ENCODE peak calls at places on chromosomes 2 and 18, in four cellular contexts. One of them, this sample, is unnamed.

GRCh38 chr2:219664958-219665357 is 37.5 kb downstream of the SLC4A3 start:
- DNase-seq in stimulated activated CD8-positive, alpha-beta memory T cell treated with anti-CD3 and anti-CD28 coated beads, Interleukin-7, amount 100 ng/mL, for 1 hour: no peak
- DNase-seq in activated CD4-positive, alpha-beta T cell treated with anti-CD3 and anti-CD28 coated beads, Interleukin-2, amount 50 U/mL, for 1 hour: no peak
- DNase-seq in HT-29: no peak
- DNase-seq in this sample: no peak

GRCh38 chr18:77131100-77131651 is 1.4 kb downstream of the MBP start:
- DNase-seq in stimulated activated CD8-positive, alpha-beta memory T cell treated with anti-CD3 and anti-CD28 coated beads, Interleukin-7, amount 100 ng/mL, for 1 hour: no peak
- DNase-seq in activated CD4-positive, alpha-beta T cell treated with anti-CD3 and anti-CD28 coated beads, Interleukin-2, amount 50 U/mL, for 1 hour: peak; percentile 43
- DNase-seq in HT-29: peak; percentile 17
- DNase-seq in this sample: peak; percentile 63

GRCh38 chr2:168731550-168732128 is 70.8 kb upstream of the NOSTRIN start:
- DNase-seq in stimulated activated CD8-positive, alpha-beta memory T cell treated with anti-CD3 and anti-CD28 coated beads, Interleukin-7, amount 100 ng/mL, for 1 hour: no peak
- DNase-seq in activated CD4-positive, alpha-beta T cell treated with anti-CD3 and anti-CD28 coated beads, Interleukin-2, amount 50 U/mL, for 1 hour: no peak
- DNase-seq in HT-29: no peak
- DNase-seq in this sample: no peak

GRCh38 chr2:96977631-96978195 is 8.7 kb downstream of the FAM178B start:
- DNase-seq in stimulated activated CD8-positive, alpha-beta memory T cell treated with anti-CD3 and anti-CD28 coated beads, Interleukin-7, amount 100 ng/mL, for 1 hour: no peak
- DNase-seq in activated CD4-positive, alpha-beta T cell treated with anti-CD3 and anti-CD28 coated beads, Interleukin-2, amount 50 U/mL, for 1 hour: no peak
- DNase-seq in HT-29: no peak
- DNase-seq in this sample: no peak

GRCh38 chr2:99863236-99863913 is 279.0 kb downstream of the AFF3 start:
- DNase-seq in stimulated activated CD8-positive, alpha-beta memory T cell treated with anti-CD3 and anti-CD28 coated beads, Interleukin-7, amount 100 ng/mL, for 1 hour: no peak
- DNase-seq in activated CD4-positive, alpha-beta T cell treated with anti-CD3 and anti-CD28 coated beads, Interleukin-2, amount 50 U/mL, for 1 hour: no peak
- DNase-seq in HT-29: no peak
- DNase-seq in this sample: no peak

GRCh38 chr2:29196792-29197788 is 81.9 kb downstream of the CLIP4 start:
- DNase-seq in stimulated activated CD8-positive, alpha-beta memory T cell treated with anti-CD3 and anti-CD28 coated beads, Interleukin-7, amount 100 ng/mL, for 1 hour: peak; percentile 43
- DNase-seq in activated CD4-positive, alpha-beta T cell treated with anti-CD3 and anti-CD28 coated beads, Interleukin-2, amount 50 U/mL, for 1 hour: peak; percentile 77
- DNase-seq in HT-29: peak; percentile 81
- DNase-seq in this sample: peak; percentile 78

GRCh38 chr18:52082250-52082649 is 257.7 kb upstream of the DCC start:
- DNase-seq in stimulated activated CD8-positive, alpha-beta memory T cell treated with anti-CD3 and anti-CD28 coated beads, Interleukin-7, amount 100 ng/mL, for 1 hour: no peak
- DNase-seq in activated CD4-positive, alpha-beta T cell treated with anti-CD3 and anti-CD28 coated beads, Interleukin-2, amount 50 U/mL, for 1 hour: no peak
- DNase-seq in HT-29: no peak
- DNase-seq in this sample: no peak

GRCh38 chr2:27442282-27442980 is at the start of gene KRTCAP3:
- DNase-seq in stimulated activated CD8-positive, alpha-beta memory T cell treated with anti-CD3 and anti-CD28 coated beads, Interleukin-7, amount 100 ng/mL, for 1 hour: no peak
- DNase-seq in activated CD4-positive, alpha-beta T cell treated with anti-CD3 and anti-CD28 coated beads, Interleukin-2, amount 50 U/mL, for 1 hour: peak; percentile 62
- DNase-seq in HT-29: peak; percentile 85
- DNase-seq in this sample: peak; percentile 57

GRCh38 chr2:211103989-211104388 is 547.6 kb downstream of the CPS1 start:
- DNase-seq in stimulated activated CD8-positive, alpha-beta memory T cell treated with anti-CD3 and anti-CD28 coated beads, Interleukin-7, amount 100 ng/mL, for 1 hour: no peak
- DNase-seq in activated CD4-positive, alpha-beta T cell treated with anti-CD3 and anti-CD28 coated beads, Interleukin-2, amount 50 U/mL, for 1 hour: no peak
- DNase-seq in HT-29: peak; percentile 66
- DNase-seq in this sample: no peak

GRCh38 chr18:36352384-36352783 is 54.9 kb downstream of the FHOD3 start:
- DNase-seq in stimulated activated CD8-positive, alpha-beta memory T cell treated with anti-CD3 and anti-CD28 coated beads, Interleukin-7, amount 100 ng/mL, for 1 hour: no peak
- DNase-seq in activated CD4-positive, alpha-beta T cell treated with anti-CD3 and anti-CD28 coated beads, Interleukin-2, amount 50 U/mL, for 1 hour: no peak
- DNase-seq in HT-29: no peak
- DNase-seq in this sample: no peak

GRCh38 chr2:189336276-189336975 is 104.8 kb upstream of the WDR75 start:
- DNase-seq in stimulated activated CD8-positive, alpha-beta memory T cell treated with anti-CD3 and anti-CD28 coated beads, Interleukin-7, amount 100 ng/mL, for 1 hour: no peak
- DNase-seq in activated CD4-positive, alpha-beta T cell treated with anti-CD3 and anti-CD28 coated beads, Interleukin-2, amount 50 U/mL, for 1 hour: no peak
- DNase-seq in HT-29: no peak
- DNase-seq in this sample: no peak

GRCh38 chr2:25383806-25384205 is 42.1 kb upstream of the DNMT3A start:
- DNase-seq in stimulated activated CD8-positive, alpha-beta memory T cell treated with anti-CD3 and anti-CD28 coated beads, Interleukin-7, amount 100 ng/mL, for 1 hour: no peak
- DNase-seq in activated CD4-positive, alpha-beta T cell treated with anti-CD3 and anti-CD28 coated beads, Interleukin-2, amount 50 U/mL, for 1 hour: no peak
- DNase-seq in HT-29: no peak
- DNase-seq in this sample: no peak

GRCh38 chr2:206031162-206031784 is 54.7 kb downstream of the INO80D start:
- DNase-seq in stimulated activated CD8-positive, alpha-beta memory T cell treated with anti-CD3 and anti-CD28 coated beads, Interleukin-7, amount 100 ng/mL, for 1 hour: no peak
- DNase-seq in activated CD4-positive, alpha-beta T cell treated with anti-CD3 and anti-CD28 coated beads, Interleukin-2, amount 50 U/mL, for 1 hour: no peak
- DNase-seq in HT-29: no peak
- DNase-seq in this sample: no peak

GRCh38 chr18:79955302-79956075 is 4.0 kb upstream of the SLC66A2 start:
- DNase-seq in stimulated activated CD8-positive, alpha-beta memory T cell treated with anti-CD3 and anti-CD28 coated beads, Interleukin-7, amount 100 ng/mL, for 1 hour: no peak
- DNase-seq in activated CD4-positive, alpha-beta T cell treated with anti-CD3 and anti-CD28 coated beads, Interleukin-2, amount 50 U/mL, for 1 hour: no peak
- DNase-seq in HT-29: no peak
- DNase-seq in this sample: no peak

GRCh38 chr2:42566006-42566405 is 2.4 kb upstream of the MTA3 start:
- DNase-seq in stimulated activated CD8-positive, alpha-beta memory T cell treated with anti-CD3 and anti-CD28 coated beads, Interleukin-7, amount 100 ng/mL, for 1 hour: no peak
- DNase-seq in activated CD4-positive, alpha-beta T cell treated with anti-CD3 and anti-CD28 coated beads, Interleukin-2, amount 50 U/mL, for 1 hour: no peak
- DNase-seq in HT-29: no peak
- DNase-seq in this sample: no peak

GRCh38 chr2:134175834-134176233 is 78.0 kb upstream of the MGAT5 start:
- DNase-seq in stimulated activated CD8-positive, alpha-beta memory T cell treated with anti-CD3 and anti-CD28 coated beads, Interleukin-7, amount 100 ng/mL, for 1 hour: no peak
- DNase-seq in activated CD4-positive, alpha-beta T cell treated with anti-CD3 and anti-CD28 coated beads, Interleukin-2, amount 50 U/mL, for 1 hour: no peak
- DNase-seq in HT-29: no peak
- DNase-seq in this sample: no peak

GRCh38 chr2:19137433-19137832 is 221.0 kb downstream of the OSR1 start:
- DNase-seq in stimulated activated CD8-positive, alpha-beta memory T cell treated with anti-CD3 and anti-CD28 coated beads, Interleukin-7, amount 100 ng/mL, for 1 hour: no peak
- DNase-seq in activated CD4-positive, alpha-beta T cell treated with anti-CD3 and anti-CD28 coated beads, Interleukin-2, amount 50 U/mL, for 1 hour: no peak
- DNase-seq in HT-29: no peak
- DNase-seq in this sample: no peak

GRCh38 chr2:111662039-111662740 is 221.8 kb downstream of the ANAPC1 start:
- DNase-seq in stimulated activated CD8-positive, alpha-beta memory T cell treated with anti-CD3 and anti-CD28 coated beads, Interleukin-7, amount 100 ng/mL, for 1 hour: no peak
- DNase-seq in activated CD4-positive, alpha-beta T cell treated with anti-CD3 and anti-CD28 coated beads, Interleukin-2, amount 50 U/mL, for 1 hour: no peak
- DNase-seq in HT-29: no peak
- DNase-seq in this sample: no peak

GRCh38 chr2:59296279-59296678 is 1055.2 kb upstream of the FANCL start:
- DNase-seq in stimulated activated CD8-positive, alpha-beta memory T cell treated with anti-CD3 and anti-CD28 coated beads, Interleukin-7, amount 100 ng/mL, for 1 hour: no peak
- DNase-seq in activated CD4-positive, alpha-beta T cell treated with anti-CD3 and anti-CD28 coated beads, Interleukin-2, amount 50 U/mL, for 1 hour: no peak
- DNase-seq in HT-29: no peak
- DNase-seq in this sample: no peak

GRCh38 chr2:126620302-126620701 is 35.7 kb upstream of the GYPC start:
- DNase-seq in stimulated activated CD8-positive, alpha-beta memory T cell treated with anti-CD3 and anti-CD28 coated beads, Interleukin-7, amount 100 ng/mL, for 1 hour: no peak
- DNase-seq in activated CD4-positive, alpha-beta T cell treated with anti-CD3 and anti-CD28 coated beads, Interleukin-2, amount 50 U/mL, for 1 hour: no peak
- DNase-seq in HT-29: no peak
- DNase-seq in this sample: no peak

GRCh38 chr2:175871331-175871730 is 130.7 kb downstream of the LNPK start:
- DNase-seq in stimulated activated CD8-positive, alpha-beta memory T cell treated with anti-CD3 and anti-CD28 coated beads, Interleukin-7, amount 100 ng/mL, for 1 hour: no peak
- DNase-seq in activated CD4-positive, alpha-beta T cell treated with anti-CD3 and anti-CD28 coated beads, Interleukin-2, amount 50 U/mL, for 1 hour: no peak
- DNase-seq in HT-29: no peak
- DNase-seq in this sample: no peak

GRCh38 chr2:70779911-70780580 is 10.4 kb downstream of the FIGLA start:
- DNase-seq in stimulated activated CD8-positive, alpha-beta memory T cell treated with anti-CD3 and anti-CD28 coated beads, Interleukin-7, amount 100 ng/mL, for 1 hour: no peak
- DNase-seq in activated CD4-positive, alpha-beta T cell treated with anti-CD3 and anti-CD28 coated beads, Interleukin-2, amount 50 U/mL, for 1 hour: no peak
- DNase-seq in HT-29: no peak
- DNase-seq in this sample: no peak

GRCh38 chr18:69585696-69586095 is 185.0 kb downstream of the DOK6 start:
- DNase-seq in stimulated activated CD8-positive, alpha-beta memory T cell treated with anti-CD3 and anti-CD28 coated beads, Interleukin-7, amount 100 ng/mL, for 1 hour: no peak
- DNase-seq in activated CD4-positive, alpha-beta T cell treated with anti-CD3 and anti-CD28 coated beads, Interleukin-2, amount 50 U/mL, for 1 hour: no peak
- DNase-seq in HT-29: no peak
- DNase-seq in this sample: no peak

GRCh38 chr2:7467782-7468447 is 550.7 kb downstream of the RNF144A start:
- DNase-seq in stimulated activated CD8-positive, alpha-beta memory T cell treated with anti-CD3 and anti-CD28 coated beads, Interleukin-7, amount 100 ng/mL, for 1 hour: no peak
- DNase-seq in activated CD4-positive, alpha-beta T cell treated with anti-CD3 and anti-CD28 coated beads, Interleukin-2, amount 50 U/mL, for 1 hour: peak; percentile 18
- DNase-seq in HT-29: no peak
- DNase-seq in this sample: peak; percentile 49

GRCh38 chr18:23433360-23433759 is 19.7 kb upstream of the RIOK3 start:
- DNase-seq in stimulated activated CD8-positive, alpha-beta memory T cell treated with anti-CD3 and anti-CD28 coated beads, Interleukin-7, amount 100 ng/mL, for 1 hour: no peak
- DNase-seq in activated CD4-positive, alpha-beta T cell treated with anti-CD3 and anti-CD28 coated beads, Interleukin-2, amount 50 U/mL, for 1 hour: no peak
- DNase-seq in HT-29: no peak
- DNase-seq in this sample: no peak

GRCh38 chr2:145842002-145842401 is 1322.1 kb upstream of the ZEB2 start:
- DNase-seq in stimulated activated CD8-positive, alpha-beta memory T cell treated with anti-CD3 and anti-CD28 coated beads, Interleukin-7, amount 100 ng/mL, for 1 hour: no peak
- DNase-seq in activated CD4-positive, alpha-beta T cell treated with anti-CD3 and anti-CD28 coated beads, Interleukin-2, amount 50 U/mL, for 1 hour: no peak
- DNase-seq in HT-29: no peak
- DNase-seq in this sample: no peak

GRCh38 chr2:241822264-241822623 is 13.3 kb downstream of the NEU4 start:
- DNase-seq in stimulated activated CD8-positive, alpha-beta memory T cell treated with anti-CD3 and anti-CD28 coated beads, Interleukin-7, amount 100 ng/mL, for 1 hour: no peak
- DNase-seq in activated CD4-positive, alpha-beta T cell treated with anti-CD3 and anti-CD28 coated beads, Interleukin-2, amount 50 U/mL, for 1 hour: no peak
- DNase-seq in HT-29: no peak
- DNase-seq in this sample: no peak

GRCh38 chr18:48928787-48929186 is 22.0 kb downstream of the SMAD7 start:
- DNase-seq in stimulated activated CD8-positive, alpha-beta memory T cell treated with anti-CD3 and anti-CD28 coated beads, Interleukin-7, amount 100 ng/mL, for 1 hour: peak; percentile 56
- DNase-seq in activated CD4-positive, alpha-beta T cell treated with anti-CD3 and anti-CD28 coated beads, Interleukin-2, amount 50 U/mL, for 1 hour: peak; percentile 83
- DNase-seq in HT-29: peak; percentile 45
- DNase-seq in this sample: peak; percentile 77

GRCh38 chr2:227853204-227853629 is 18.2 kb upstream of the DAW1 start:
- DNase-seq in stimulated activated CD8-positive, alpha-beta memory T cell treated with anti-CD3 and anti-CD28 coated beads, Interleukin-7, amount 100 ng/mL, for 1 hour: no peak
- DNase-seq in activated CD4-positive, alpha-beta T cell treated with anti-CD3 and anti-CD28 coated beads, Interleukin-2, amount 50 U/mL, for 1 hour: no peak
- DNase-seq in HT-29: no peak
- DNase-seq in this sample: no peak

GRCh38 chr2:146468578-146468977 is 1376.3 kb upstream of the ACVR2A start:
- DNase-seq in stimulated activated CD8-positive, alpha-beta memory T cell treated with anti-CD3 and anti-CD28 coated beads, Interleukin-7, amount 100 ng/mL, for 1 hour: no peak
- DNase-seq in activated CD4-positive, alpha-beta T cell treated with anti-CD3 and anti-CD28 coated beads, Interleukin-2, amount 50 U/mL, for 1 hour: no peak
- DNase-seq in HT-29: no peak
- DNase-seq in this sample: no peak

GRCh38 chr2:25698752-25699151 is 25.4 kb upstream of the DTNB start:
- DNase-seq in stimulated activated CD8-positive, alpha-beta memory T cell treated with anti-CD3 and anti-CD28 coated beads, Interleukin-7, amount 100 ng/mL, for 1 hour: no peak
- DNase-seq in activated CD4-positive, alpha-beta T cell treated with anti-CD3 and anti-CD28 coated beads, Interleukin-2, amount 50 U/mL, for 1 hour: no peak
- DNase-seq in HT-29: no peak
- DNase-seq in this sample: no peak

GRCh38 chr2:227716501-227716900 is 1.3 kb downstream of the SLC19A3 start:
- DNase-seq in stimulated activated CD8-positive, alpha-beta memory T cell treated with anti-CD3 and anti-CD28 coated beads, Interleukin-7, amount 100 ng/mL, for 1 hour: no peak
- DNase-seq in activated CD4-positive, alpha-beta T cell treated with anti-CD3 and anti-CD28 coated beads, Interleukin-2, amount 50 U/mL, for 1 hour: no peak
- DNase-seq in HT-29: no peak
- DNase-seq in this sample: no peak

GRCh38 chr2:102080451-102081054 is 62.0 kb upstream of the IL1R1 start:
- DNase-seq in stimulated activated CD8-positive, alpha-beta memory T cell treated with anti-CD3 and anti-CD28 coated beads, Interleukin-7, amount 100 ng/mL, for 1 hour: no peak
- DNase-seq in activated CD4-positive, alpha-beta T cell treated with anti-CD3 and anti-CD28 coated beads, Interleukin-2, amount 50 U/mL, for 1 hour: no peak
- DNase-seq in HT-29: no peak
- DNase-seq in this sample: no peak